ENCODE peak calls at places on chromosomes 16 and 17, in ten cellular contexts. D, T, C, W, N, X, M, S, Y and B are unnamed samples.

GRCh38 chr16:11610580-11610979 is 23.9 kb upstream of the LITAF start:
- DNase-seq in X (no peak), T (no peak), W (no peak), C (no peak), M (no peak), S (no peak), N (no peak), Y (no peak), D (no peak), B (no peak)

GRCh38 chr16:57371494-57372371 is 557 bp upstream of the CX3CL1 start:
- DNase-seq in T (no peak), W (no peak), S (peak), Y (no peak), C (no peak), X (no peak), M (no peak), D (no peak), N (no peak), B (no peak)

GRCh38 chr16:13036600-13036999 is 135.2 kb downstream of the SHISA9 start:
- DNase-seq in M (no peak), X (no peak), D (peak), Y (peak), C (peak), S (no peak), N (no peak), T (peak), W (peak), B (no peak)

GRCh38 chr16:56389554-56389953 is 35.8 kb downstream of the AMFR start:
- DNase-seq in C (no peak), X (no peak), T (peak), M (peak), D (no peak), S (no peak), N (no peak), Y (no peak), W (peak), B (peak)

GRCh38 chr16:56483394-56483793 is 32.0 kb downstream of the OGFOD1 start:
- DNase-seq in X (no peak), Y (no peak), W (no peak), C (no peak), M (no peak), N (no peak), D (no peak), T (no peak), S (no peak), B (no peak)

GRCh38 chr16:56382459-56382858 is 42.9 kb downstream of the AMFR start:
- DNase-seq in Y (no peak), T (no peak), X (no peak), D (no peak), W (no peak), N (no peak), M (no peak), S (no peak), C (no peak), B (no peak)

GRCh38 chr17:48543854-48544355 is 1.0 kb downstream of the HOXB2 start:
- DNase-seq in W (no peak), C (no peak), Y (no peak), D (no peak), N (no peak), X (peak), S (no peak), T (no peak), M (no peak), B (no peak)

GRCh38 chr17:82152556-82153294 is 54.7 kb upstream of the FASN start:
- DNase-seq in D (no peak), S (no peak), C (no peak), Y (no peak), X (no peak), N (no peak), W (no peak), T (no peak), M (no peak), B (no peak)

GRCh38 chr16:48864055-48864454 is 254.1 kb upstream of the N4BP1 start:
- DNase-seq in X (no peak), N (no peak), W (no peak), T (no peak), M (no peak), D (no peak), S (no peak), Y (no peak), C (peak), B (no peak)

GRCh38 chr17:77425791-77426641 is 285.2 kb downstream of the SEC14L1 start:
- DNase-seq in Y (no peak), T (peak), D (no peak), N (peak), C (no peak), X (peak), M (peak), S (no peak), W (peak), B (peak)

GRCh38 chr16:69340095-69340644 is 598 bp downstream of the NIP7 start:
- DNase-seq in S (no peak), T (peak), Y (no peak), X (no peak), C (no peak), M (no peak), W (peak), D (no peak), N (no peak), B (no peak)

GRCh38 chr16:72198021-72198420 is 26.1 kb upstream of the PMFBP1 start:
- DNase-seq in Y (peak), T (peak), N (peak), C (no peak), X (no peak), S (no peak), D (no peak), W (peak), M (peak), B (peak)

GRCh38 chr17:55735784-55736405 is 13.2 kb upstream of the TMEM100 start:
- DNase-seq in C (peak), X (no peak), T (peak), N (no peak), D (no peak), M (peak), Y (peak), S (no peak), W (peak), B (no peak)

GRCh38 chr17:14297161-14297851 is 3.6 kb upstream of the HS3ST3B1 start:
- DNase-seq in N (no peak), T (peak), X (peak), Y (no peak), C (peak), D (peak), W (no peak), S (no peak), M (no peak), B (no peak)

GRCh38 chr17:6061290-6061689 is 8.9 kb upstream of the WSCD1 start:
- DNase-seq in C (no peak), T (peak), X (no peak), D (no peak), Y (no peak), W (peak), N (no peak), M (peak), S (no peak), B (no peak)

GRCh38 chr16:1983053-1983543 is 895 bp upstream of the GFER start:
- DNase-seq in T (no peak), N (no peak), Y (no peak), W (no peak), C (no peak), S (no peak), X (no peak), D (no peak), M (no peak), B (no peak)

GRCh38 chr16:1217526-1217925 is 7.5 kb downstream of the TPSG1 start:
- DNase-seq in S (no peak), W (no peak), D (no peak), Y (no peak), C (no peak), M (no peak), N (no peak), X (no peak), T (no peak), B (no peak)

GRCh38 chr16:46777804-46778203 is 29.7 kb upstream of the MYLK3 start:
- DNase-seq in M (no peak), X (no peak), Y (no peak), S (no peak), C (no peak), W (no peak), T (no peak), D (no peak), N (no peak), B (no peak)

GRCh38 chr16:56614549-56614991 is 6.2 kb downstream of the MT2A start:
- DNase-seq in X (no peak), M (peak), D (no peak), N (no peak), W (peak), C (no peak), Y (no peak), S (no peak), T (peak), B (no peak)

GRCh38 chr17:43217614-43218087 is 6.0 kb downstream of the TMEM106A start:
- DNase-seq in D (no peak), S (no peak), M (no peak), C (no peak), N (no peak), Y (no peak), X (no peak), T (no peak), W (no peak), B (no peak)

GRCh38 chr16:35449663-35450062 is 1990.3 kb downstream of the TP53TG3F start:
- DNase-seq in Y (no peak), X (no peak), S (no peak), W (no peak), M (no peak), D (no peak), C (no peak), N (no peak), T (no peak), B (no peak)

GRCh38 chr17:62749926-62750325 is 58.2 kb downstream of the MARCHF10 start:
- DNase-seq in W (no peak), S (no peak), Y (no peak), D (no peak), C (no peak), M (no peak), X (no peak), T (no peak), N (no peak), B (no peak)

GRCh38 chr17:16442594-16443389 is 27.4 kb downstream of the TRPV2 start:
- DNase-seq in S (no peak), C (no peak), W (no peak), D (no peak), M (no peak), Y (no peak), X (no peak), N (no peak), T (no peak), B (no peak)

GRCh38 chr16:31099860-31100638 is 5.5 kb upstream of the VKORC1 start:
- DNase-seq in N (no peak), Y (no peak), D (no peak), W (peak), T (peak), S (no peak), X (no peak), C (no peak), M (peak), B (no peak)

GRCh38 chr17:19880393-19880792 is 12.7 kb upstream of the ULK2 start:
- DNase-seq in N (no peak), S (no peak), M (no peak), Y (no peak), C (no peak), T (no peak), W (no peak), D (no peak), X (no peak), B (no peak)

GRCh38 chr17:54992797-54993639 is 24.5 kb downstream of the STXBP4 start:
- DNase-seq in T (peak), X (no peak), Y (no peak), N (no peak), W (peak), S (no peak), C (no peak), D (no peak), M (peak), B (no peak)

GRCh38 chr17:40582328-40582901 is 17.1 kb upstream of the CCR7 start:
- DNase-seq in Y (no peak), X (peak), C (no peak), S (no peak), N (no peak), D (no peak), W (no peak), M (no peak), T (no peak), B (no peak)

GRCh38 chr17:75524971-75525805 is at the start of gene LLGL2:
- DNase-seq in C (peak), N (peak), M (no peak), D (peak), S (no peak), T (peak), X (peak), Y (peak), W (peak), B (no peak)

GRCh38 chr16:73057369-73058210 is 9.7 kb upstream of the ZFHX3 start:
- DNase-seq in W (no peak), Y (peak), C (peak), T (peak), S (no peak), N (no peak), X (no peak), D (peak), M (no peak), B (no peak)

GRCh38 chr17:35588196-35588920 is 1.2 kb downstream of the AP2B1 start:
- DNase-seq in Y (no peak), X (no peak), T (peak), S (no peak), C (no peak), D (no peak), W (peak), N (no peak), M (peak), B (no peak)

GRCh38 chr17:60817187-60817586 is 139.5 kb downstream of the BCAS3 start:
- DNase-seq in Y (no peak), N (no peak), D (no peak), X (no peak), W (peak), C (no peak), S (no peak), T (peak), M (peak), B (peak)

GRCh38 chr17:62696726-62697490 is 69.4 kb downstream of the MRC2 start:
- DNase-seq in X (peak), T (peak), S (no peak), D (no peak), M (no peak), Y (peak), W (no peak), N (no peak), C (no peak), B (no peak)

GRCh38 chr17:32452281-32452680 is 8.0 kb downstream of the PSMD11 start:
- DNase-seq in T (peak), W (peak), N (no peak), M (no peak), Y (no peak), X (no peak), S (no peak), C (no peak), D (no peak), B (no peak)

GRCh38 chr17:40541060-40541872 is 24.0 kb downstream of the CCR7 start:
- DNase-seq in Y (no peak), N (no peak), W (no peak), M (no peak), C (no peak), D (no peak), T (no peak), S (peak), X (no peak), B (no peak)

GRCh38 chr16:17082126-17082882 is 388.5 kb downstream of the XYLT1 start:
- DNase-seq in N (no peak), X (no peak), S (no peak), Y (no peak), D (no peak), W (no peak), M (no peak), C (no peak), T (no peak), B (no peak)

GRCh38 chr16:12214509-12214908 is 238.0 kb downstream of the SNX29 start:
- DNase-seq in M (no peak), N (no peak), T (no peak), D (no peak), X (no peak), S (no peak), Y (no peak), C (no peak), W (no peak), B (no peak)

GRCh38 chr17:18960803-18961511 is 9.0 kb downstream of the SLC5A10 start:
- DNase-seq in Y (peak), W (peak), D (peak), T (peak), S (no peak), X (peak), M (peak), N (peak), C (peak), B (no peak)

GRCh38 chr16:29158031-29158430 is 173.2 kb downstream of the LAT start:
- DNase-seq in W (no peak), D (no peak), T (no peak), Y (no peak), S (no peak), M (no peak), C (no peak), N (no peak), X (peak), B (no peak)

GRCh38 chr16:65117701-65118448 is 4.0 kb downstream of the CDH11 start:
- DNase-seq in S (peak), D (peak), M (peak), Y (peak), C (peak), N (peak), W (peak), T (peak), X (no peak), B (peak)

DNA sequence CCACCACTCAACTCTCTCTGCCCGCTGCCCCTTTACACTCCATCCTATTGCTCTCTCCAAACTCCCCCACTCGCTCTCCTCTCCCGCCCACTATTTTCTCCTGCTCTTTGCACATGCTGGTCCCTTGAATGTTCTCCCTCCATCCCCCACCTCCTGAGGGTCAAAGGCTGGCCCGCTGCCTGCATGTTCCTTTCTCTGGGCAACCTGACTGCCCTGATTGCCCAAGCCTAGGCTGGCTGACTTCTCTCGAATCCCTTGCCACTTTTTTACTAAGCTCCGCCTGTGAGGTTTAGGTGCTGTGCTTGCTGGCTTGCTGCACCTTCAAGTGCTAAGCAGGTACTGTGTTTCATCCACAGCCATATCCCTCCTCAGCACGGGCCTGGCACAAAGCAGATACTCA is 2.7 kb downstream of the EMC8 start:
- DNase-seq in W (no peak), T (no peak), S (no peak), C (no peak), D (no peak), N (no peak), Y (no peak), X (no peak), M (no peak), B (no peak)
- TF ChIP-seq CTCF in W (no peak), T (no peak), S (no peak), C (no peak), D (no peak), N (no peak), Y (no peak), X (no peak), M (no peak), B (no peak)

GRCh38 chr17:29042679-29043538 is at the start of gene PIPOX:
- DNase-seq in C (peak), X (no peak), T (peak), S (no peak), N (no peak), Y (no peak), M (no peak), D (no peak), W (peak), B (no peak)
- TF ChIP-seq CTCF in C (no peak), X (no peak), T (no peak), S (no peak), N (no peak), Y (no peak), M (no peak), D (no peak), W (no peak), B (no peak)

GRCh38 chr16:58639836-58640235 is 10.2 kb upstream of the CNOT1 start:
- DNase-seq in M (no peak), X (no peak), N (no peak), S (no peak), Y (no peak), W (no peak), D (no peak), T (no peak), C (no peak), B (no peak)

GRCh38 chr16:58636474-58636873 is 6.8 kb upstream of the CNOT1 start:
- DNase-seq in Y (no peak), C (no peak), S (no peak), T (no peak), M (no peak), D (no peak), X (no peak), N (no peak), W (no peak), B (no peak)

GRCh38 chr16:58639230-58639629 is 9.6 kb upstream of the CNOT1 start:
- DNase-seq in W (no peak), S (no peak), C (no peak), T (no peak), M (no peak), D (no peak), N (no peak), X (no peak), Y (no peak), B (no peak)

GRCh38 chr16:58640949-58641348 is 11.3 kb upstream of the CNOT1 start:
- DNase-seq in W (no peak), M (no peak), C (no peak), X (peak), D (no peak), S (no peak), N (no peak), T (no peak), Y (no peak), B (no peak)

GRCh38 chr16:58638148-58639036 is 8.8 kb upstream of the CNOT1 start:
- DNase-seq in C (peak), M (peak), S (no peak), T (peak), N (no peak), W (peak), Y (peak), D (no peak), X (no peak), B (peak)
- TF ChIP-seq CTCF in C (no peak), M (peak), S (no peak), T (peak), N (no peak), W (peak), Y (peak), D (no peak), X (peak), B (peak)

GRCh38 chr16:85657267-85657650 is 31.5 kb downstream of the GINS2 start:
- DNase-seq in C (no peak), T (no peak), Y (no peak), N (no peak), M (no peak), W (no peak), X (peak), D (no peak), S (no peak), B (no peak)

GRCh38 chr16:85653226-85653917 is 35.4 kb downstream of the GINS2 start:
- DNase-seq in S (no peak), M (no peak), N (no peak), T (no peak), Y (no peak), W (no peak), X (peak), C (no peak), D (no peak), B (no peak)

GRCh38 chr16:85654251-85655115 is 34.3 kb downstream of the GINS2 start:
- DNase-seq in M (no peak), C (no peak), D (no peak), N (no peak), X (peak), W (no peak), S (no peak), T (no peak), Y (no peak), B (no peak)

GRCh38 chr16:85656351-85657266 is 32.1 kb downstream of the GINS2 start:
- DNase-seq in X (peak), Y (no peak), M (no peak), D (no peak), C (no peak), N (no peak), S (no peak), W (no peak), T (peak), B (no peak)

GRCh38 chr16:85655216-85656129 is 33.3 kb downstream of the GINS2 start:
- DNase-seq in X (peak), D (no peak), T (no peak), M (no peak), Y (no peak), S (no peak), N (no peak), W (no peak), C (no peak), B (no peak)
- TF ChIP-seq CTCF in X (no peak), D (no peak), T (no peak), M (no peak), Y (no peak), S (no peak), N (no peak), W (no peak), C (no peak), B (no peak)

GRCh38 chr16:66580605-66581209 is 1.4 kb downstream of the CMTM2 start:
- DNase-seq in W (peak), D (no peak), T (peak), S (no peak), N (no peak), C (no peak), M (peak), X (no peak), Y (no peak), B (peak)
- TF ChIP-seq CTCF in W (peak), D (no peak), T (peak), S (no peak), N (no peak), C (no peak), M (peak), X (no peak), Y (no peak), B (peak)

GRCh38 chr17:30554839-30555751 is 77.9 kb downstream of the GOSR1 start:
- DNase-seq in M (peak), N (no peak), Y (peak), T (peak), X (no peak), C (peak), S (peak), D (no peak), W (peak), B (no peak)
- TF ChIP-seq CTCF in M (peak), N (no peak), Y (no peak), T (no peak), X (peak), C (peak), S (no peak), D (no peak), W (peak), B (peak)

GRCh38 chr17:13003454-13003851 is 14.4 kb downstream of the ELAC2 start:
- DNase-seq in N (no peak), Y (no peak), S (no peak), D (no peak), T (no peak), M (no peak), W (no peak), X (no peak), C (no peak), B (no peak)
- TF ChIP-seq CTCF in N (no peak), Y (no peak), S (no peak), D (no peak), T (no peak), M (peak), W (no peak), X (peak), C (no peak), B (no peak)

GRCh38 chr17:79990051-79990592 is 45.5 kb downstream of the TBC1D16 start:
- DNase-seq in Y (no peak), D (no peak), T (no peak), X (peak), M (no peak), W (no peak), C (no peak), S (no peak), N (no peak), B (no peak)
- TF ChIP-seq CTCF in Y (no peak), D (no peak), T (no peak), X (no peak), M (no peak), W (no peak), C (no peak), S (no peak), N (no peak), B (no peak)